ENCODE peak calls at places on chromosome 16, in six cellular contexts. O is left ventricle myocardium inferior; U is HFFc6; J is NCI-H1092; B is stimulated activated CD4-positive, alpha-beta T cell treated with anti-CD3 and anti-CD28 coated beads, Interleukin-1b, Interleukin-23, amount 100 ng/mL, for 24 hours; K is cardiac fibroblast. R is an unnamed sample.

GRCh38 chr16:25135239-25135878 is 23.8 kb downstream of the LCMT1 start:
- DNase-seq in O (no peak), U (peak), J (no peak), B (no peak), K (peak), R (no peak)

GRCh38 chr16:57167537-57167936 is 18.3 kb downstream of the PSME3IP1 start:
- DNase-seq in O (no peak), U (no peak), J (no peak), B (no peak), K (no peak), R (no peak)

GRCh38 chr16:361872-362701 is 8.3 kb downstream of the MRPL28 start:
- DNase-seq in O (peak), U (peak), J (peak), B (peak), K (peak), R (no peak)

GRCh38 chr16:72044825-72045359 is 9.4 kb upstream of the HP start:
- DNase-seq in O (no peak), U (no peak), J (no peak), B (no peak), K (no peak), R (no peak)

GRCh38 chr16:88941933-88942909 is 34.8 kb downstream of the CBFA2T3 start:
- DNase-seq in O (peak), U (no peak), J (peak), B (peak), K (peak), R (no peak)

GRCh38 chr16:71845639-71846431 is at the start of gene ATXN1L:
- DNase-seq in O (peak), U (peak), J (peak), B (peak), K (peak), R (peak)

GRCh38 chr16:9033125-9033830 is 58.2 kb upstream of the HAPSTR1 start:
- DNase-seq in O (no peak), U (peak), J (no peak), B (no peak), K (peak), R (no peak)

GRCh38 chr16:55913717-55914116 is 38.5 kb upstream of the CES5A start:
- DNase-seq in O (no peak), U (no peak), J (no peak), B (no peak), K (no peak), R (no peak)